ENCODE peak calls at places on chromosomes 1 and 21, in five cellular contexts. One of them, this sample, is unnamed.
A peak's percentile ranks its signal among the peaks of the same experiment; 100 is the strongest.

GRCh38 chr1:66294692-66295384 is 239.1 kb upstream of the SGIP1 start:
- DNase-seq in frontal cortex: no peak
- DNase-seq in anterior cingulate cortex: no peak
- DNase-seq in stimulated activated CD8-positive, alpha-beta memory T cell treated with anti-CD3 and anti-CD28 coated beads, Interleukin-4, amount 100 ng/mL, for 24 hours: no peak
- DNase-seq in uterus: peak; percentile 61
- DNase-seq in this sample: no peak

GRCh38 chr1:91553196-91553595 is 52.5 kb downstream of the CDC7 start:
- DNase-seq in frontal cortex: no peak
- DNase-seq in stimulated activated CD8-positive, alpha-beta memory T cell treated with anti-CD3 and anti-CD28 coated beads, Interleukin-4, amount 100 ng/mL, for 24 hours: no peak
- DNase-seq in anterior cingulate cortex: no peak
- DNase-seq in uterus: peak; percentile 43
- DNase-seq in this sample: no peak

GRCh38 chr1:44926311-44926781 is 60.0 kb downstream of the EIF2B3 start:
- DNase-seq in anterior cingulate cortex: no peak
- DNase-seq in frontal cortex: no peak
- DNase-seq in uterus: no peak
- DNase-seq in stimulated activated CD8-positive, alpha-beta memory T cell treated with anti-CD3 and anti-CD28 coated beads, Interleukin-4, amount 100 ng/mL, for 24 hours: no peak
- DNase-seq in this sample: no peak

GRCh38 chr1:15046487-15047165 is 106.9 kb upstream of the TMEM51 start:
- DNase-seq in stimulated activated CD8-positive, alpha-beta memory T cell treated with anti-CD3 and anti-CD28 coated beads, Interleukin-4, amount 100 ng/mL, for 24 hours: peak; percentile 33
- DNase-seq in frontal cortex: peak; percentile 87
- DNase-seq in anterior cingulate cortex: peak; percentile 81
- DNase-seq in uterus: peak; percentile 65
- DNase-seq in this sample: peak; percentile 56

GRCh38 chr1:209583408-209583807 is at the start of gene CAMK1G:
- DNase-seq in uterus: no peak
- DNase-seq in anterior cingulate cortex: no peak
- DNase-seq in frontal cortex: peak; percentile 37
- DNase-seq in stimulated activated CD8-positive, alpha-beta memory T cell treated with anti-CD3 and anti-CD28 coated beads, Interleukin-4, amount 100 ng/mL, for 24 hours: no peak
- DNase-seq in this sample: peak; percentile 26

GRCh38 chr1:248404024-248404423 is 1.2 kb downstream of the OR2T1 start:
- DNase-seq in anterior cingulate cortex: peak; percentile 20
- DNase-seq in uterus: no peak
- DNase-seq in frontal cortex: no peak
- DNase-seq in stimulated activated CD8-positive, alpha-beta memory T cell treated with anti-CD3 and anti-CD28 coated beads, Interleukin-4, amount 100 ng/mL, for 24 hours: no peak
- DNase-seq in this sample: peak; percentile 10

GRCh38 chr1:170711682-170712081 is 47.8 kb downstream of the PRRX1 start:
- DNase-seq in frontal cortex: no peak
- DNase-seq in anterior cingulate cortex: no peak
- DNase-seq in uterus: no peak
- DNase-seq in stimulated activated CD8-positive, alpha-beta memory T cell treated with anti-CD3 and anti-CD28 coated beads, Interleukin-4, amount 100 ng/mL, for 24 hours: no peak
- DNase-seq in this sample: no peak

GRCh38 chr1:49199564-49199963 is 422.9 kb upstream of the BEND5 start:
- DNase-seq in frontal cortex: no peak
- DNase-seq in anterior cingulate cortex: no peak
- DNase-seq in stimulated activated CD8-positive, alpha-beta memory T cell treated with anti-CD3 and anti-CD28 coated beads, Interleukin-4, amount 100 ng/mL, for 24 hours: no peak
- DNase-seq in uterus: no peak
- DNase-seq in this sample: no peak

GRCh38 chr1:239125027-239125426 is 261.3 kb upstream of the CHRM3 start:
- DNase-seq in stimulated activated CD8-positive, alpha-beta memory T cell treated with anti-CD3 and anti-CD28 coated beads, Interleukin-4, amount 100 ng/mL, for 24 hours: no peak
- DNase-seq in frontal cortex: no peak
- DNase-seq in uterus: no peak
- DNase-seq in anterior cingulate cortex: no peak
- DNase-seq in this sample: no peak

GRCh38 chr1:231037585-231038517 is 2.2 kb downstream of the FAM89A start:
- DNase-seq in frontal cortex: no peak
- DNase-seq in uterus: no peak
- DNase-seq in stimulated activated CD8-positive, alpha-beta memory T cell treated with anti-CD3 and anti-CD28 coated beads, Interleukin-4, amount 100 ng/mL, for 24 hours: no peak
- DNase-seq in anterior cingulate cortex: no peak
- DNase-seq in this sample: peak; percentile 74

GRCh38 chr1:204337047-204337446 is 22.7 kb downstream of the PLEKHA6 start:
- DNase-seq in uterus: no peak
- DNase-seq in stimulated activated CD8-positive, alpha-beta memory T cell treated with anti-CD3 and anti-CD28 coated beads, Interleukin-4, amount 100 ng/mL, for 24 hours: no peak
- DNase-seq in anterior cingulate cortex: no peak
- DNase-seq in frontal cortex: no peak
- DNase-seq in this sample: no peak

GRCh38 chr1:171460018-171460585 is 25.2 kb upstream of the PRRC2C start:
- DNase-seq in frontal cortex: no peak
- DNase-seq in anterior cingulate cortex: no peak
- DNase-seq in uterus: no peak
- DNase-seq in stimulated activated CD8-positive, alpha-beta memory T cell treated with anti-CD3 and anti-CD28 coated beads, Interleukin-4, amount 100 ng/mL, for 24 hours: no peak
- DNase-seq in this sample: no peak

GRCh38 chr21:44748621-44749020 is 37.2 kb upstream of the TSPEAR start:
- DNase-seq in anterior cingulate cortex: no peak
- DNase-seq in uterus: no peak
- DNase-seq in stimulated activated CD8-positive, alpha-beta memory T cell treated with anti-CD3 and anti-CD28 coated beads, Interleukin-4, amount 100 ng/mL, for 24 hours: no peak
- DNase-seq in frontal cortex: no peak
- DNase-seq in this sample: no peak

GRCh38 chr1:162319510-162320160 is 57.0 kb downstream of the SPATA46 start:
- DNase-seq in anterior cingulate cortex: no peak
- DNase-seq in frontal cortex: peak; percentile 27
- DNase-seq in uterus: no peak
- DNase-seq in stimulated activated CD8-positive, alpha-beta memory T cell treated with anti-CD3 and anti-CD28 coated beads, Interleukin-4, amount 100 ng/mL, for 24 hours: no peak
- DNase-seq in this sample: no peak

GRCh38 chr1:43968348-43968948 is 1.4 kb upstream of the DPH2 start:
- DNase-seq in stimulated activated CD8-positive, alpha-beta memory T cell treated with anti-CD3 and anti-CD28 coated beads, Interleukin-4, amount 100 ng/mL, for 24 hours: no peak
- DNase-seq in anterior cingulate cortex: no peak
- DNase-seq in uterus: no peak
- DNase-seq in frontal cortex: no peak
- DNase-seq in this sample: no peak

This sample was measured in SK-N-DZ.